ENCODE peak calls at places on chromosomes 13 and 19, in five cellular contexts. P is neural progenitor cell, H is fibroblast of mammary gland, T is dorsolateral prefrontal cortex, I is RCC 7860. Y is an unnamed sample.

GRCh38 chr19:15671237-15671636 is 1.6 kb upstream of the CYP4F12 start:
- DNase-seq in I (no peak), H (no peak), P (no peak), T (no peak), Y (no peak)

GRCh38 chr19:1265611-1266115 is 3.5 kb upstream of the CIRBP start:
- DNase-seq in I (peak), H (peak), T (peak), P (no peak), Y (peak)

GRCh38 chr13:42047561-42048322 is 706 bp upstream of the DGKH start:
- DNase-seq in H (peak), I (peak), P (peak), T (peak), Y (peak)

GRCh38 chr13:113978741-113979481 is 5.0 kb upstream of the C13orf46 start:
- DNase-seq in P (no peak), I (no peak), T (peak), H (no peak), Y (no peak)

GRCh38 chr13:101845501-101846012 is 393.1 kb downstream of the ITGBL1 start:
- DNase-seq in T (no peak), H (peak), P (peak), I (no peak), Y (no peak)

GRCh38 chr19:36046443-36047050 is 7.5 kb downstream of the THAP8 start:
- DNase-seq in T (no peak), P (no peak), I (no peak), H (peak), Y (no peak)

GRCh38 chr19:29583196-29584006 is 22.7 kb upstream of the POP4 start:
- DNase-seq in I (no peak), P (no peak), T (no peak), H (peak), Y (peak)

GRCh38 chr19:30719189-30719990 is 347.2 kb downstream of the ZNF536 start:
- DNase-seq in T (peak), H (peak), P (peak), I (no peak), Y (peak)

GRCh38 chr13:52862358-52863206 is 14.1 kb upstream of the PCDH8 start:
- DNase-seq in P (peak), I (no peak), H (no peak), T (no peak), Y (peak)

GRCh38 chr19:10010247-10010691 is at the start of gene COL5A3:
- DNase-seq in T (no peak), P (peak), I (no peak), H (peak), Y (no peak)

GRCh38 chr19:389246-389934 is 19.6 kb downstream of the C2CD4C start:
- DNase-seq in I (no peak), H (no peak), P (no peak), T (peak), Y (no peak)

GRCh38 chr19:49792829-49793560 is 20.1 kb downstream of the FUZ start:
- DNase-seq in T (no peak), P (no peak), I (no peak), H (no peak), Y (no peak)

GRCh38 chr13:30479590-30480219 is 14.0 kb upstream of the HMGB1 start:
- DNase-seq in P (no peak), H (no peak), T (no peak), I (no peak), Y (no peak)

GRCh38 chr19:8145969-8146368 is 3.4 kb downstream of the FBN3 start:
- DNase-seq in T (no peak), H (no peak), I (no peak), P (peak), Y (no peak)

GRCh38 chr19:32647361-32647760 is 27.6 kb downstream of the ANKRD27 start:
- DNase-seq in I (no peak), T (no peak), H (no peak), P (no peak), Y (no peak)

GRCh38 chr13:27510082-27510481 is 59.7 kb upstream of the MTIF3 start:
- DNase-seq in T (no peak), P (no peak), I (no peak), H (no peak), Y (no peak)

GRCh38 chr19:35309481-35310279 is 17.7 kb downstream of the MAG start:
- DNase-seq in T (no peak), I (no peak), P (no peak), H (no peak), Y (peak)

GRCh38 chr19:46180701-46181385 is 32.8 kb downstream of the IGFL2 start:
- DNase-seq in I (peak), T (no peak), H (peak), P (no peak), Y (peak)

GRCh38 chr19:55484571-55485438 is at the start of gene NAT14:
- DNase-seq in T (peak), I (peak), H (no peak), P (peak), Y (peak)